ENCODE peak calls at places on chromosomes 4 and X, in ten cellular contexts. V, Z, R, N, X, K, S, L, W and A are unnamed samples.

GRCh38 chr4:160808174-160808573 is 1355.6 kb downstream of the FSTL5 start:
- DNase-seq in V (no peak), Z (no peak), R (no peak), N (no peak), X (no peak), K (no peak), S (no peak), L (no peak), W (no peak), A (no peak)

GRCh38 chr4:93184093-93184492 is 644.5 kb upstream of the ATOH1 start:
- DNase-seq in V (peak; percentile 4), Z (no peak), R (no peak), N (no peak), X (no peak), K (no peak), S (no peak), L (no peak), W (no peak), A (no peak)

GRCh38 chr4:54660591-54660990 is 2.8 kb downstream of the KIT start:
- DNase-seq in V (no peak), Z (no peak), R (no peak), N (no peak), X (no peak), K (no peak), S (no peak), L (no peak), W (no peak), A (no peak)

GRCh38 chr4:145734576-145735329 is 54.8 kb downstream of the C4orf51 start:
- DNase-seq in V (no peak), Z (no peak), R (peak; percentile 63), N (peak; percentile 95), X (peak; percentile 92), K (peak; percentile 58), S (no peak), L (peak; percentile 57), W (peak; percentile 66), A (no peak)

GRCh38 chr4:121340247-121340646 is 40.6 kb downstream of the QRFPR start:
- DNase-seq in V (no peak), Z (no peak), R (no peak), N (no peak), X (no peak), K (no peak), S (no peak), L (no peak), W (no peak), A (no peak)

GRCh38 chr4:149595500-149595899 is 220.1 kb downstream of the IQCM start:
- DNase-seq in V (no peak), Z (no peak), R (no peak), N (no peak), X (no peak), K (no peak), S (no peak), L (no peak), W (no peak), A (no peak)

GRCh38 chr4:48546336-48546735 is 56.3 kb downstream of the ZAR1 start:
- DNase-seq in V (peak; percentile 51), Z (peak; percentile 12), R (no peak), N (no peak), X (no peak), K (no peak), S (no peak), L (no peak), W (no peak), A (peak; percentile 40)

GRCh38 chr4:136392576-136392975 is 1139.7 kb downstream of the PCDH18 start:
- DNase-seq in V (no peak), Z (no peak), R (no peak), N (no peak), X (no peak), K (no peak), S (no peak), L (no peak), W (no peak), A (no peak)

GRCh38 chr4:52838729-52839722 is 23.1 kb upstream of the RASL11B start:
- DNase-seq in V (no peak), Z (no peak), R (no peak), N (no peak), X (no peak), K (no peak), S (no peak), L (no peak), W (no peak), A (no peak)

GRCh38 chrX:13085533-13085932 is 41.1 kb upstream of the FAM9C start:
- DNase-seq in V (no peak), Z (no peak), R (no peak), N (no peak), X (no peak), K (no peak), S (no peak), L (no peak), W (no peak), A (no peak)

GRCh38 chr4:110394871-110395270 is 81.1 kb upstream of the ENPEP start:
- DNase-seq in V (no peak), Z (no peak), R (no peak), N (no peak), X (no peak), K (no peak), S (no peak), L (no peak), W (no peak), A (no peak)

GRCh38 chr4:110396963-110397362 is 79.0 kb upstream of the ENPEP start:
- DNase-seq in V (no peak), Z (no peak), R (no peak), N (no peak), X (no peak), K (no peak), S (no peak), L (no peak), W (no peak), A (no peak)

GRCh38 chr4:110395416-110395815 is 80.5 kb upstream of the ENPEP start:
- DNase-seq in V (no peak), Z (no peak), R (no peak), N (no peak), X (no peak), K (no peak), S (no peak), L (no peak), W (no peak), A (no peak)

GRCh38 chr4:110400071-110400470 is 75.9 kb upstream of the ENPEP start:
- DNase-seq in V (no peak), Z (no peak), R (no peak), N (no peak), X (no peak), K (no peak), S (no peak), L (no peak), W (no peak), A (no peak)
- TF ChIP-seq CTCF in V (no peak), Z (no peak), R (no peak), N (no peak), X (no peak), K (no peak), S (no peak), L (no peak), W (no peak), A (no peak)

DNA sequence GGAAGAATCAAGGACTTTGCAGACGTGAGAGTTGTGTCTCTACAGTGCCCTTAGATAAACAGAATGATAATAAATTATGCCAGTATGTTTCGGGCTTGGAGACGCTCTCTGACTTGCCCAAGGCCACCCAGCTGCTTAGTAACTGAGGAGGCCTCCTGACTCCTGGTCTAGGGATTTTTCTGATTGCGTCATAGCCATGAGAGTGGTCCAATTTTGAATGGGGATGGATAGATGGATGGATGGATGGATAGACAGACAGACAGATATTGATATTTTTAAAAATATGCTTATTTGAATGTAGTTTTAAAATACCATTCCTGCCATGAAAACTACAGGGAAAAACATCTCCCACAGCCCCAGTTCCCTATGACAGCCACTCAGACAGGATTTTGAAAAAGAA is 15.5 kb downstream of the ARHGAP36 start:
- DNase-seq in V (no peak), Z (no peak), R (no peak), N (no peak), X (no peak), K (no peak), S (no peak), L (no peak), W (no peak), A (no peak)
- H3K4me3 ChIP-seq in V (peak overlapping the region; percentile 32), Z (no peak overlapping the region), R (no peak overlapping the region), N (no peak overlapping the region), X (no peak overlapping the region), K (no peak overlapping the region), S (no peak overlapping the region), L (no peak overlapping the region), W (no peak overlapping the region), A (no peak overlapping the region)

GRCh38 chr4:184384056-184384809 is 90.1 kb downstream of the IRF2 start:
- DNase-seq in V (peak; percentile 27), Z (no peak), R (no peak), N (peak; percentile 79), X (peak; percentile 76), K (peak; percentile 63), S (peak; percentile 3), L (no peak), W (no peak), A (peak; percentile 66)

GRCh38 chr4:184385705-184386141 is 88.6 kb downstream of the IRF2 start:
- DNase-seq in V (no peak), Z (no peak), R (no peak), N (peak; percentile 72), X (no peak), K (peak; percentile 90), S (no peak), L (no peak), W (no peak), A (no peak)

GRCh38 chr4:184382189-184382846 is 92.0 kb downstream of the IRF2 start:
- DNase-seq in V (no peak), Z (no peak), R (no peak), N (no peak), X (no peak), K (peak; percentile 48), S (no peak), L (no peak), W (no peak), A (no peak)

GRCh38 chr4:184384810-184385557 is 89.4 kb downstream of the IRF2 start:
- DNase-seq in V (peak; percentile 43), Z (no peak), R (no peak), N (no peak), X (no peak), K (no peak), S (no peak), L (no peak), W (no peak), A (no peak)

DNA sequence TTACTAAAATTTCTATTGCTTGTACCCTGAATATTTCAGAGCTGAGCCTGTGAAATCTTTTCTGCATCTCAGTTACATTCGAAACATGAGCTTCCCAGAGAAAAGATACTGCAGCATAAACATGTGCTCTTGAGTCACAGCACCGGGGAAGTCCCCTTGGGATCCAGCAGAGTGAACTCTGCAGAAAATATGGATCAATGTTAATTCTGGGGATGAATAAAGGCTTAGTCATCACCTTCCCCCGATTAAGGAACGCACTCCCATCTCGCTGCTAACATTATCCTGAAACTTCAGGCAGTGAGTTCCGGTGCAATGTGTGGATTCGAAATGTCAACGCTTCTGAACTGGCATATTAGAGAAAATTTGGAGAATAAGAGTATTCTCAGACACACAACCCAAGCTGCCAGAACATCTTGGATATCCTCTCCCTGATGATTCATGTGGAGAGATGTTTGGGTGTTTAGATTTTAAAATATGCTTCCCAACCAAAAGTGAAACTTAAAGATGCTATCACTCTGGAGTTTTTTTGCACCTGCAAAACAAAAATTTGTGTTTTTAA is 90.8 kb downstream of the IRF2 start:
- DNase-seq in V (no peak), Z (peak; percentile 24), R (no peak), N (peak; percentile 85), X (peak; percentile 76), K (peak; percentile 53), S (no peak), L (no peak), W (no peak), A (no peak)
- H3K4me1 ChIP-seq in V (peaks cover 43% of the 10 kb centered on the region), Z (peaks cover 21% of the 10 kb centered on the region), R (peaks cover 36% of the 10 kb centered on the region), N (peaks cover 47% of the 10 kb centered on the region), X (peaks cover 31% of the 10 kb centered on the region), K (peaks cover 28% of the 10 kb centered on the region), S (peaks cover 30% of the 10 kb centered on the region), L (peaks cover 30% of the 10 kb centered on the region), W (peaks cover 42% of the 10 kb centered on the region), A (peaks cover 59% of the 10 kb centered on the region)

GRCh38 chr4:65724973-65725372 is 54.7 kb upstream of the EPHA5 start:
- DNase-seq in V (no peak), Z (no peak), R (no peak), N (no peak), X (no peak), K (no peak), S (no peak), L (no peak), W (no peak), A (no peak)
- TF ChIP-seq CTCF in V (no peak), Z (no peak), R (no peak), N (no peak), X (no peak), K (no peak), S (no peak), L (no peak), W (no peak), A (no peak)